ENCODE peak calls at places on chromosomes 16 and 17, in five cellular contexts. M, X, W, Y and Q are unnamed samples.

GRCh38 chr17:44779211-44780025 is 20.6 kb downstream of the ADAM11 start:
- DNase-seq in M (peak), X (peak), W (peak), Y (peak), Q (peak)

GRCh38 chr16:61382435-61382834 is 653.8 kb downstream of the CDH8 start:
- DNase-seq in M (no peak), X (no peak), W (no peak), Y (no peak), Q (no peak)

GRCh38 chr17:9370464-9370863 is 205.2 kb downstream of the STX8 start:
- DNase-seq in M (no peak), X (no peak), W (no peak), Y (peak), Q (no peak)

GRCh38 chr17:29571883-29572681 is 3.6 kb downstream of the TP53I13 start:
- DNase-seq in M (no peak), X (peak), W (no peak), Y (no peak), Q (peak)

GRCh38 chr17:10605221-10605783 is 51.8 kb downstream of the MYH3 start:
- DNase-seq in M (no peak), X (no peak), W (no peak), Y (no peak), Q (no peak)

GRCh38 chr17:78357177-78357586 is 2.7 kb downstream of the SOCS3 start:
- DNase-seq in M (no peak), X (peak), W (peak), Y (no peak), Q (peak)

GRCh38 chr17:48624544-48625501 is 1.3 kb downstream of the HOXB9 start:
- DNase-seq in M (no peak), X (peak), W (peak), Y (no peak), Q (no peak)

GRCh38 chr17:49515196-49515770 is 20.2 kb downstream of the NGFR start:
- DNase-seq in M (peak), X (peak), W (peak), Y (peak), Q (no peak)

GRCh38 chr17:62822080-62822904 is 14.2 kb upstream of the MARCHF10 start:
- DNase-seq in M (no peak), X (no peak), W (no peak), Y (no peak), Q (no peak)

GRCh38 chr16:5005916-5006315 is 27.8 kb downstream of the NAGPA start:
- DNase-seq in M (no peak), X (no peak), W (no peak), Y (no peak), Q (no peak)

GRCh38 chr16:69861276-69862030 is 89.7 kb upstream of the CLEC18A start:
- DNase-seq in M (peak), X (no peak), W (peak), Y (no peak), Q (no peak)

GRCh38 chr17:2361361-2361760 is 24.1 kb downstream of the SGSM2 start:
- DNase-seq in M (no peak), X (peak), W (no peak), Y (no peak), Q (no peak)

GRCh38 chr17:29107933-29108805 is 65.2 kb downstream of the PIPOX start:
- DNase-seq in M (no peak), X (peak), W (peak), Y (peak), Q (no peak)

GRCh38 chr17:38870259-38871165 is 654 bp downstream of the LASP1 start:
- DNase-seq in M (peak), X (peak), W (peak), Y (peak), Q (peak)

GRCh38 chr17:28572294-28573099 is 1.2 kb upstream of the PIGS start:
- DNase-seq in M (no peak), X (no peak), W (no peak), Y (no peak), Q (peak)

GRCh38 chr17:36743130-36743529 is 141.7 kb downstream of the MRM1 start:
- DNase-seq in M (no peak), X (no peak), W (no peak), Y (no peak), Q (no peak)

GRCh38 chr17:58303981-58304734 is 23.4 kb upstream of the MPO start:
- DNase-seq in M (no peak), X (peak), W (peak), Y (peak), Q (peak)

GRCh38 chr16:69112285-69113129 is 7.1 kb downstream of the HAS3 start:
- DNase-seq in M (no peak), X (peak), W (peak), Y (no peak), Q (peak)

GRCh38 chr16:53833145-53833544 is 129.2 kb downstream of the FTO start:
- DNase-seq in M (no peak), X (no peak), W (no peak), Y (peak), Q (no peak)

GRCh38 chr16:4788489-4788889 is 344 bp upstream of the SEPTIN12 start:
- DNase-seq in M (no peak), X (peak), W (no peak), Y (no peak), Q (no peak)

GRCh38 chr17:15351487-15351840 is 10.1 kb upstream of the TEKT3 start:
- DNase-seq in M (no peak), X (no peak), W (no peak), Y (no peak), Q (no peak)

GRCh38 chr17:38728290-38728831 is 1.8 kb upstream of the CISD3 start:
- DNase-seq in M (no peak), X (no peak), W (no peak), Y (no peak), Q (peak)

GRCh38 chr16:67833418-67834241 is 8.5 kb upstream of the THAP11 start:
- DNase-seq in M (peak), X (peak), W (peak), Y (peak), Q (peak)

GRCh38 chr16:11497851-11498289 is 88.8 kb downstream of the LITAF start:
- DNase-seq in M (peak), X (no peak), W (peak), Y (peak), Q (no peak)

GRCh38 chr17:50577451-50577954 is 17.0 kb downstream of the CACNA1G start:
- DNase-seq in M (no peak), X (no peak), W (no peak), Y (no peak), Q (no peak)

GRCh38 chr16:84839054-84839453 is 19.3 kb downstream of the CRISPLD2 start:
- DNase-seq in M (peak), X (peak), W (peak), Y (no peak), Q (no peak)

GRCh38 chr16:10927497-10928112 is 14.7 kb downstream of the DEXI start:
- DNase-seq in M (no peak), X (no peak), W (no peak), Y (no peak), Q (no peak)

GRCh38 chr16:19555186-19555937 is at the start of gene VPS35L:
- DNase-seq in M (peak), X (peak), W (peak), Y (peak), Q (peak)